ENCODE peak calls at places on chromosomes 13 and 19, in five cellular contexts. One of them, this sample, is unnamed.
A peak's percentile ranks its signal among the peaks of the same experiment; 100 is the strongest.

GRCh38 chr19:19040417-19040816 is 7.0 kb downstream of the ARMC6 start:
- DNase-seq in H1: no peak
- DNase-seq in astrocyte: peak; percentile 59
- DNase-seq in MM.1S: no peak
- DNase-seq in GM23248: peak; percentile 80
- DNase-seq in this sample: peak; percentile 80

GRCh38 chr19:30385174-30385573 is 13.0 kb downstream of the ZNF536 start:
- DNase-seq in H1: no peak
- DNase-seq in astrocyte: no peak
- DNase-seq in MM.1S: no peak
- DNase-seq in GM23248: no peak
- DNase-seq in this sample: no peak

GRCh38 chr13:30796132-30796832 is 60.9 kb downstream of the ALOX5AP start:
- DNase-seq in H1: no peak
- DNase-seq in astrocyte: peak; percentile 72
- DNase-seq in MM.1S: no peak
- DNase-seq in GM23248: peak; percentile 78
- DNase-seq in this sample: peak; percentile 69

GRCh38 chr13:62337109-62337880 is 921.6 kb upstream of the PCDH20 start:
- DNase-seq in H1: no peak
- DNase-seq in astrocyte: no peak
- DNase-seq in MM.1S: no peak
- DNase-seq in GM23248: no peak
- DNase-seq in this sample: no peak

GRCh38 chr19:18589380-18590272 is 1.0 kb downstream of the REX1BD start:
- DNase-seq in H1: peak; percentile 69
- DNase-seq in astrocyte: peak; percentile 46
- DNase-seq in MM.1S: peak; percentile 76
- DNase-seq in GM23248: peak; percentile 91
- DNase-seq in this sample: peak; percentile 95

GRCh38 chr13:40666905-40667621 is 622 bp upstream of the FOXO1 start:
- DNase-seq in H1: no peak
- DNase-seq in astrocyte: no peak
- DNase-seq in MM.1S: peak; percentile 33
- DNase-seq in GM23248: peak; percentile 77
- DNase-seq in this sample: peak; percentile 89

GRCh38 chr19:20035935-20036334 is 3.4 kb downstream of the ZNF682 start:
- DNase-seq in H1: no peak
- DNase-seq in astrocyte: no peak
- DNase-seq in MM.1S: no peak
- DNase-seq in GM23248: no peak
- DNase-seq in this sample: no peak

GRCh38 chr19:16234552-16235445 is 37.1 kb downstream of the AP1M1 start:
- DNase-seq in H1: no peak
- DNase-seq in astrocyte: no peak
- DNase-seq in MM.1S: no peak
- DNase-seq in GM23248: no peak
- DNase-seq in this sample: peak; percentile 74

GRCh38 chr19:8143041-8143440 is 6.4 kb downstream of the FBN3 start:
- DNase-seq in H1: no peak
- DNase-seq in astrocyte: no peak
- DNase-seq in MM.1S: no peak
- DNase-seq in GM23248: no peak
- DNase-seq in this sample: peak; percentile 53

GRCh38 chr19:8097681-8098567 is 45.4 kb downstream of the CCL25 start:
- DNase-seq in H1: no peak
- DNase-seq in astrocyte: no peak
- DNase-seq in MM.1S: no peak
- DNase-seq in GM23248: no peak
- DNase-seq in this sample: no peak

GRCh38 chr19:970695-971094 is 13.4 kb upstream of the WDR18 start:
- DNase-seq in H1: no peak
- DNase-seq in astrocyte: no peak
- DNase-seq in MM.1S: no peak
- DNase-seq in GM23248: peak; percentile 26
- DNase-seq in this sample: no peak

GRCh38 chr19:10417598-10418280 is 2.6 kb upstream of the PDE4A start:
- DNase-seq in H1: no peak
- DNase-seq in astrocyte: no peak
- DNase-seq in MM.1S: no peak
- DNase-seq in GM23248: no peak
- DNase-seq in this sample: peak; percentile 75
- H2AFZ ChIP-seq in H1: no peak overlapping the region
- H2AFZ ChIP-seq in astrocyte: no peak overlapping the region
- H2AFZ ChIP-seq in MM.1S: no peak overlapping the region
- H2AFZ ChIP-seq in GM23248: no peak overlapping the region
- H2AFZ ChIP-seq in this sample: no peak overlapping the region

GRCh38 chr13:71864094-71864980 is 2.7 kb downstream of the DACH1 start:
- DNase-seq in H1: no peak
- DNase-seq in astrocyte: no peak
- DNase-seq in MM.1S: no peak
- DNase-seq in GM23248: no peak
- DNase-seq in this sample: peak; percentile 17
- H2AFZ ChIP-seq in H1: peak overlapping the region; percentile 14
- H2AFZ ChIP-seq in astrocyte: peak overlapping the region; percentile 85
- H2AFZ ChIP-seq in MM.1S: no peak overlapping the region
- H2AFZ ChIP-seq in GM23248: no peak overlapping the region
- H2AFZ ChIP-seq in this sample: no peak overlapping the region

DNA sequence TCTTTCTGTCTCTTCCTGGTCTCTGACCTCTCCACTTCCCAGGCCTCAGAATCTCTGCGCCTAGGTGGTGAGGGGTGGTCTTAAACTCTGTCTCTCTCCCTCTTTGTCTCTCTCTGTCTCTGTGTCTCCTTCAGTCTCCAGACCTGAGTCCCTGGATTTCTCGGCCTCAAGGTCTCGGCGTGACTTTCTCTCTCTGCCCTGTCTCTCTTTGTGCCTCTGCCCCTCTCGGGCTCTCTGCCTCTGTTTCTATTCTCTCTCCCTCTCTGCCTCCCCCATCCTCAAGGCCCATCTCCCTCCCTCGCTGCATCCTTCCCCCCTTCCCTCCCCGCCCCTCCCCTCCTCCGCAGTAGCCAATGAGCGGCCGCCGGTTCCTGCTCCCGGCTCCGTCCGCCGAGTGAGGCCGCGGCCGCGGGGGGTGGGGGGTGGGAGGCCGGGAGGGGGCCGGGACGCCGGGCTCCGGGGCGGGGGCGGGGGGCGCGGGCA is at the start of gene CACNG7:
- DNase-seq in H1: no peak
- DNase-seq in astrocyte: no peak
- DNase-seq in MM.1S: no peak
- DNase-seq in GM23248: no peak
- DNase-seq in this sample: peak; percentile 83
- H2AFZ ChIP-seq in H1: peak within 1 kb of the TSS; percentile 79
- H2AFZ ChIP-seq in astrocyte: peak within 1 kb of the TSS; percentile 73
- H2AFZ ChIP-seq in MM.1S: no peak within 1 kb of the TSS
- H2AFZ ChIP-seq in GM23248: no peak within 1 kb of the TSS
- H2AFZ ChIP-seq in this sample: no peak within 1 kb of the TSS

DNA sequence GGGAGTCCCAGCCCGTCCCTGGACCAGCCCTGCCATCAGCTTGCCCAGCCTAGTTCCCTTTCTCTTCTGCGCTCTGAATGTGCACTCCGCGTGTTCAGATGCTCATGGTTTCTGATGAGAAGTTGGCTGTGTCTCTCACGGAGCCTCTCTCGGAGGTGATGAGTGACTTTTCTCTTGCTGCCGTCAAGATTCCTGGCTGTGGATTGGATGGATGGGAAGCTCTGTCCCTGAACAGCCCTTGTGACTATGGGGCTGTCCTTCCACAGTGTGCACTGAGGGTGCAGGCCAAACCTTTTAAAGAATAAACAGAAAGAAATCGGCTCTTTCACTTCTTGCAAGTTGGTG is 24.4 kb downstream of the WTIP start:
- DNase-seq in H1: no peak
- DNase-seq in astrocyte: no peak
- DNase-seq in MM.1S: no peak
- DNase-seq in GM23248: no peak
- DNase-seq in this sample: peak; percentile 65
- H2AFZ ChIP-seq in H1: no peak overlapping the region
- H2AFZ ChIP-seq in astrocyte: no peak overlapping the region
- H2AFZ ChIP-seq in MM.1S: no peak overlapping the region
- H2AFZ ChIP-seq in GM23248: no peak overlapping the region
- H2AFZ ChIP-seq in this sample: no peak overlapping the region

DNA sequence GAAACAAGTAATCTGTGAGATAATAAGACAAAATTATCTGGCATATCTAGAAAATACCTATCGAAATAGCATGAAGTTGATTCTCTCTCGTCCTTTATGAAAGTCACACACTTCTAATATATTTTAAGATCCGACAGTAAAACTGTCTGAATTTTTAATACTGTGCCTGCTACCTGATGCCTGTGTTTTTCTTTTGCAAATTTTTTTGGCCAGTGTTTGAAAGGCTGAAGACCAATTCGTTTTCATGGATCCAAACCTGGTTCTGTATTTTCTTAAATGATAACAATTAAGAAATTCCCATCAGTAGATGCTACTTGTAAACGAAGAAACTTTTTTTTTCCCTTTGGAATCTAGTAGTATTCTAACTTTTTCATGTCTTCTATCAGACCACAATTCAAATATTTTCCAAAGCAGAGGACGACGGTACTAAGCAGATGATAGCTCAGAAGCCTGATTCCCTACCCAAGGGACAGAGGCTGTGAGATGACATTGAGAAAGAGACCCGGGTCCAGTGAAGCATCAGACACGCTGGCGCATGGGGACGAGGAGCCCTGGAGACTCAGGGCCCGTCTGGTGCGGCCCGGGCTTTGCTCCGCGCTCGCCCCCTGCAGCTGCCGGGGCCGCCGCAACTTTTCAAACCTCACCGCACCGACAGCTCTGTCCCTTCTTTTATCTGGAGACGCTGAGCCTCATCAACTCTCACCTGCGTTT is 49.5 kb upstream of the PABPC3 start:
- DNase-seq in H1: no peak
- DNase-seq in astrocyte: no peak
- DNase-seq in MM.1S: no peak
- DNase-seq in GM23248: peak; percentile 3
- DNase-seq in this sample: no peak
- H2AFZ ChIP-seq in H1: peak overlapping the region; percentile 96
- H2AFZ ChIP-seq in astrocyte: peak overlapping the region; percentile 91
- H2AFZ ChIP-seq in MM.1S: no peak overlapping the region
- H2AFZ ChIP-seq in GM23248: peak overlapping the region; percentile 63
- H2AFZ ChIP-seq in this sample: no peak overlapping the region